ENCODE peak calls at places on chromosomes 6 and 20, in four cellular contexts. P, Z, R and U are unnamed samples. For H3K9me3, the result is how much of the 10 kb centered on the place peaks cover.

GRCh38 chr6:16450821-16451220 is 212.4 kb downstream of the GMPR start:
- DNase-seq in Z (no peak), P (no peak), R (no peak), U (no peak)

GRCh38 chr6:44161997-44162338 is 3.3 kb downstream of the CAPN11 start:
- DNase-seq in R (no peak), Z (no peak), P (no peak), U (no peak)

GRCh38 chr20:11047559-11047958 is 373.8 kb upstream of the JAG1 start:
- DNase-seq in Z (no peak), R (no peak), P (no peak), U (no peak)

GRCh38 chr6:155614606-155615005 is 159.0 kb upstream of the NOX3 start:
- DNase-seq in P (no peak), R (no peak), Z (no peak), U (no peak)

GRCh38 chr6:143615785-143616184 is 62.0 kb upstream of the PHACTR2 start:
- DNase-seq in P (no peak), R (no peak), Z (no peak), U (no peak)

GRCh38 chr6:113120214-113120576 is 737.0 kb upstream of the MARCKS start:
- DNase-seq in Z (no peak), P (peak), R (no peak), U (no peak)

GRCh38 chr20:24731312-24731711 is 217.8 kb upstream of the CST7 start:
- DNase-seq in P (no peak), R (no peak), Z (no peak), U (no peak)

GRCh38 chr20:2663364-2663886 is 591 bp downstream of the IDH3B start:
- DNase-seq in R (no peak), P (no peak), Z (no peak), U (no peak)

GRCh38 chr20:49724637-49725606 is 11.2 kb upstream of the B4GALT5 start:
- DNase-seq in R (no peak), Z (peak), P (no peak), U (no peak)
- H3K27ac ChIP-seq in R (no peak), Z (peak), P (no peak), U (no peak)

DNA sequence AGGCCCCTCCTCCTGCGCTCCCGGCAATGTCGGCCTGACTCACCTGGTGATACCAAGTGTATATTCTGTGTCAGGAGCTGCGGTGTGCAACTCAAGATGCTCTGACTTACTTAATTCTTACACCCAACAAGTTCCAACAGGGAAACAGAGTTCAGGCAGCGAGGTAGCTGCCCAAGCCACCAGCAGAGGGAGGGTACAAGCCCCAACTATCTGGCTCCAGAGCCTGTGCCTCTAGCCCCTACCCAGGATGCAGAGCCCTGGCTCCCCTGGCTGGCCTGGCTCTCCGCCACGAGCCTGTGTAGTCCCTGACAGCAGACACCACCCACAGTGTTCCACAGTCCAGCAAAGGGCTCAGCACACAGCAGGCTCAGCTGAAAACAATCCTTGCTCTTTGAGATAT is 34.9 kb downstream of the C20orf203 start:
- DNase-seq in R (peak), Z (no peak), P (no peak), U (no peak)
- TF ChIP-seq CTCF in R (no peak), Z (no peak), P (no peak), U (no peak)

DNA sequence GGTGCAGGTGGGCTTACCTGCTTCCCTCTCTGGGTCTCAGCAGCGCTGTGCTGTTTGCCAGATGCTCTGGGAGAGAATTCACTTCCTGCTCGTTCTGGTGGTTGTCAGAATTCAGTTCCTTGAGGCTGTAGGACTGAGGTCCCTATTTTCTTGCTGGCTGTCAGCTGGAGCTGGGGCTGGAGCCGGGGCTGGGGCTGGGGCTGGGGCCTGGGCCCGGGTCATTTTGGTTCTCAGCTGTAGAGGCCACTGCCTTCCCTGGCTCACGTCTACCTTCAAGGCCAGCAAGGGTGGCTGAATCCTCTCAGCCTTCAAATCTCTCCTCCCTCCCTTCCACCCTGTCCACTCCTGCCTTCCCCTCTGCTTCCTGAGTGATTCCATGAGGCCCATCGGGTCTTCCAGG is 16.8 kb upstream of the PHACTR3 start:
- DNase-seq in Z (no peak), R (no peak), P (no peak), U (no peak)
- H3K9me3 ChIP-seq in Z (under half), R (under half), P (under half), U (under half)

GRCh38 chr6:74273541-74273940 is 577.5 kb downstream of the CD109 start:
- DNase-seq in P (no peak), R (no peak), Z (no peak), U (no peak)

GRCh38 chr6:74268821-74269600 is 573.0 kb downstream of the CD109 start:
- DNase-seq in P (no peak), Z (no peak), R (no peak), U (no peak)

GRCh38 chr6:74269601-74269860 is 573.5 kb downstream of the CD109 start:
- DNase-seq in R (no peak), P (no peak), Z (no peak), U (no peak)
- H3K27ac ChIP-seq in R (no peak), P (no peak), Z (no peak), U (no peak)